ENCODE peak calls at places on chromosomes 6 and 20, in seven cellular contexts. One of them, this sample, is unnamed.

GRCh38 chr6:157761331-157761921 is 61.6 kb upstream of the SNX9 start:
- DNase-seq in GM10248: peak; percentile 43
- DNase-seq in cardiac fibroblast: peak; percentile 84
- DNase-seq in heart right ventricle: no peak
- DNase-seq in cardiac muscle cell: no peak
- DNase-seq in IMR-90: peak; percentile 76
- DNase-seq in fibroblast of lung: peak; percentile 83
- DNase-seq in this sample: no peak

GRCh38 chr6:56595490-56596122 is 47.1 kb downstream of the DST start:
- DNase-seq in cardiac fibroblast: peak; percentile 42
- DNase-seq in GM10248: peak; percentile 32
- DNase-seq in fibroblast of lung: peak; percentile 45
- DNase-seq in heart right ventricle: no peak
- DNase-seq in cardiac muscle cell: peak; percentile 60
- DNase-seq in IMR-90: peak; percentile 30
- DNase-seq in this sample: peak; percentile 30

GRCh38 chr6:13135152-13135551 is 193.2 kb downstream of the TBC1D7 start:
- DNase-seq in fibroblast of lung: no peak
- DNase-seq in GM10248: no peak
- DNase-seq in cardiac fibroblast: no peak
- DNase-seq in cardiac muscle cell: no peak
- DNase-seq in IMR-90: no peak
- DNase-seq in heart right ventricle: no peak
- DNase-seq in this sample: no peak

GRCh38 chr6:46414398-46414797 is 76.9 kb downstream of the RCAN2 start:
- DNase-seq in IMR-90: no peak
- DNase-seq in fibroblast of lung: no peak
- DNase-seq in cardiac fibroblast: no peak
- DNase-seq in GM10248: no peak
- DNase-seq in cardiac muscle cell: no peak
- DNase-seq in heart right ventricle: no peak
- DNase-seq in this sample: no peak

GRCh38 chr6:150056156-150056555 is 12.8 kb downstream of the ULBP3 start:
- DNase-seq in IMR-90: no peak
- DNase-seq in cardiac muscle cell: no peak
- DNase-seq in heart right ventricle: no peak
- DNase-seq in fibroblast of lung: no peak
- DNase-seq in cardiac fibroblast: no peak
- DNase-seq in GM10248: no peak
- DNase-seq in this sample: no peak

GRCh38 chr20:6959900-6960312 is 192.4 kb downstream of the BMP2 start:
- DNase-seq in fibroblast of lung: peak; percentile 86
- DNase-seq in heart right ventricle: no peak
- DNase-seq in IMR-90: no peak
- DNase-seq in GM10248: no peak
- DNase-seq in cardiac fibroblast: peak; percentile 16
- DNase-seq in cardiac muscle cell: no peak
- DNase-seq in this sample: no peak

GRCh38 chr6:99432877-99433276 is 7.8 kb upstream of the PNISR start:
- DNase-seq in cardiac muscle cell: no peak
- DNase-seq in heart right ventricle: no peak
- DNase-seq in GM10248: no peak
- DNase-seq in IMR-90: no peak
- DNase-seq in cardiac fibroblast: no peak
- DNase-seq in fibroblast of lung: no peak
- DNase-seq in this sample: no peak

GRCh38 chr20:11676618-11677289 is 240.9 kb upstream of the BTBD3 start:
- DNase-seq in GM10248: peak; percentile 32
- DNase-seq in IMR-90: peak; percentile 42
- DNase-seq in heart right ventricle: peak; percentile 46
- DNase-seq in cardiac fibroblast: peak; percentile 64
- DNase-seq in cardiac muscle cell: peak; percentile 67
- DNase-seq in fibroblast of lung: peak; percentile 52
- DNase-seq in this sample: peak; percentile 86

GRCh38 chr6:116101298-116101718 is 655 bp downstream of the NT5DC1 start:
- DNase-seq in heart right ventricle: no peak
- DNase-seq in GM10248: no peak
- DNase-seq in cardiac muscle cell: no peak
- DNase-seq in fibroblast of lung: no peak
- DNase-seq in IMR-90: no peak
- DNase-seq in cardiac fibroblast: no peak
- DNase-seq in this sample: no peak

GRCh38 chr6:107787589-107787960 is 36.5 kb downstream of the SCML4 start:
- DNase-seq in IMR-90: no peak
- DNase-seq in heart right ventricle: no peak
- DNase-seq in fibroblast of lung: no peak
- DNase-seq in GM10248: no peak
- DNase-seq in cardiac muscle cell: no peak
- DNase-seq in cardiac fibroblast: no peak
- DNase-seq in this sample: no peak

GRCh38 chr6:166145751-166146150 is 21.9 kb downstream of the TBXT start:
- DNase-seq in GM10248: no peak
- DNase-seq in cardiac muscle cell: no peak
- DNase-seq in heart right ventricle: no peak
- DNase-seq in cardiac fibroblast: peak; percentile 10
- DNase-seq in fibroblast of lung: no peak
- DNase-seq in IMR-90: no peak
- DNase-seq in this sample: no peak

GRCh38 chr6:140052757-140053729 is 678.6 kb upstream of the CITED2 start:
- DNase-seq in heart right ventricle: no peak
- DNase-seq in GM10248: no peak
- DNase-seq in cardiac muscle cell: peak; percentile 26
- DNase-seq in fibroblast of lung: peak; percentile 55
- DNase-seq in IMR-90: peak; percentile 59
- DNase-seq in cardiac fibroblast: peak; percentile 88
- DNase-seq in this sample: no peak

GRCh38 chr20:3218307-3218988 is 9.2 kb downstream of the ITPA start:
- DNase-seq in cardiac fibroblast: peak; percentile 37
- DNase-seq in IMR-90: no peak
- DNase-seq in cardiac muscle cell: peak; percentile 60
- DNase-seq in GM10248: peak; percentile 87
- DNase-seq in fibroblast of lung: peak; percentile 14
- DNase-seq in heart right ventricle: peak; percentile 72
- DNase-seq in this sample: peak; percentile 88

GRCh38 chr6:69974193-69974592 is 107.8 kb downstream of the COL19A1 start:
- DNase-seq in GM10248: no peak
- DNase-seq in cardiac muscle cell: peak; percentile 76
- DNase-seq in heart right ventricle: no peak
- DNase-seq in cardiac fibroblast: peak; percentile 73
- DNase-seq in fibroblast of lung: peak; percentile 43
- DNase-seq in IMR-90: peak; percentile 11
- DNase-seq in this sample: no peak

GRCh38 chr6:135753196-135753595 is 98.3 kb upstream of the PDE7B start:
- DNase-seq in fibroblast of lung: no peak
- DNase-seq in heart right ventricle: no peak
- DNase-seq in IMR-90: no peak
- DNase-seq in GM10248: no peak
- DNase-seq in cardiac muscle cell: no peak
- DNase-seq in cardiac fibroblast: no peak
- DNase-seq in this sample: no peak

GRCh38 chr20:46400828-46401477 is 5.5 kb downstream of the ELMO2 start:
- DNase-seq in cardiac muscle cell: no peak
- DNase-seq in heart right ventricle: no peak
- DNase-seq in GM10248: no peak
- DNase-seq in fibroblast of lung: peak; percentile 67
- DNase-seq in IMR-90: peak; percentile 46
- DNase-seq in cardiac fibroblast: peak; percentile 38
- DNase-seq in this sample: no peak

GRCh38 chr20:1469925-1470571 is 3.4 kb upstream of the NSFL1C start:
- DNase-seq in heart right ventricle: peak; percentile 68
- DNase-seq in cardiac muscle cell: peak; percentile 83
- DNase-seq in IMR-90: peak; percentile 100
- DNase-seq in cardiac fibroblast: peak; percentile 100
- DNase-seq in fibroblast of lung: peak; percentile 99
- DNase-seq in GM10248: peak; percentile 54
- DNase-seq in this sample: peak; percentile 87

GRCh38 chr6:13762648-13763441 is 51.2 kb upstream of the RANBP9 start:
- DNase-seq in cardiac muscle cell: no peak
- DNase-seq in cardiac fibroblast: peak; percentile 80
- DNase-seq in GM10248: no peak
- DNase-seq in fibroblast of lung: peak; percentile 97
- DNase-seq in IMR-90: peak; percentile 90
- DNase-seq in heart right ventricle: no peak
- DNase-seq in this sample: no peak

DNA sequence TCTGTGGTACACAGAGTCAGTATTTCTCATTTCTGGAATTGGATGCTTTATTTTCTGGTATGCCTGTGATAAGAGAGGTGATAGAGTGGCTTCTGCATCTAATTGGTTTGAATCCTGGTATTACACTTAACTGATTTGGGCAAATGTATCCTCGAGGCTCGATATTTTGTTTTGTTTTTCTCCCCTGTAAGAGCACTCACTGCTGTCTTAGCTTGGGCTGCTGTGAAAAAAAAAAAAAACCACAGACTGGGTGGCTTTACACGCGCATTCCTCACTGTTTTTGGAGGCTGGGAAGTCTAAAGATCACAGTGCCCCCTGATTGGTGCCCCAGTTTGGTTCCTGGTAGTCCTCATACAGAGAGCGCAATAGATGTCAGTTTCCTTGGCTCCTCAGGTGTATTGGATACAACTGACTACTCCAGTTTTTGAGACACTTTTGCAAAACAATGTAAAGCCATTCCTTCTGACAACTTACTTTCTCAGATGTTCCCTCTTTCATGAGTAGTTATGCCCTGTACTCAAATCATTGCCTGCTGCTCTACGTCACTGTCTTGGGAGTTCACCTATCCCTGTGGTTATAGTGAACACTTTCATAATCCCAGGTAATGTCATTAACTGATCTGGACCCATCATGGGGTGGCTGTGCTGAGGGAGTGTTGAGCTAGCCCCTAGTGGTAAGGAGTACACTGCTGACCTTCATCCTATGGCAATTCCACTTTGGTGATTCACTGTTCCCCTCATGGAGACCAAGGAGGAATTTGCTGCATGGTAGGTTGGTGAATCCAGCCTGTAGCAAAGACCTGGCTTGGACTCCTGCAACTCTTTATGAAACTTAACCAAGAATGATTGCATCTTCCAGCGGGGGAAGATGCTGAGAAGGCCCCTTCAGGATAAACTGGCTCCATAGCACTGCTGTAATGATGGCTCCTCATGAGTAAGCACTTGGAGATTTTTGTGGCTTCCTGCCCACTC is 3.5 kb upstream of the ACAT2 start:
- DNase-seq in cardiac fibroblast: peak; percentile 66
- DNase-seq in fibroblast of lung: no peak
- DNase-seq in GM10248: no peak
- DNase-seq in cardiac muscle cell: no peak
- DNase-seq in heart right ventricle: no peak
- DNase-seq in IMR-90: peak; percentile 81
- DNase-seq in this sample: no peak
- TF ChIP-seq CTCF in cardiac fibroblast: peak; percentile 28
- TF ChIP-seq CTCF in fibroblast of lung: no peak
- TF ChIP-seq CTCF in GM10248: no peak
- TF ChIP-seq CTCF in cardiac muscle cell: peak; percentile 9
- TF ChIP-seq CTCF in heart right ventricle: no peak
- TF ChIP-seq CTCF in IMR-90: peak; percentile 27
- TF ChIP-seq CTCF in this sample: no peak

DNA sequence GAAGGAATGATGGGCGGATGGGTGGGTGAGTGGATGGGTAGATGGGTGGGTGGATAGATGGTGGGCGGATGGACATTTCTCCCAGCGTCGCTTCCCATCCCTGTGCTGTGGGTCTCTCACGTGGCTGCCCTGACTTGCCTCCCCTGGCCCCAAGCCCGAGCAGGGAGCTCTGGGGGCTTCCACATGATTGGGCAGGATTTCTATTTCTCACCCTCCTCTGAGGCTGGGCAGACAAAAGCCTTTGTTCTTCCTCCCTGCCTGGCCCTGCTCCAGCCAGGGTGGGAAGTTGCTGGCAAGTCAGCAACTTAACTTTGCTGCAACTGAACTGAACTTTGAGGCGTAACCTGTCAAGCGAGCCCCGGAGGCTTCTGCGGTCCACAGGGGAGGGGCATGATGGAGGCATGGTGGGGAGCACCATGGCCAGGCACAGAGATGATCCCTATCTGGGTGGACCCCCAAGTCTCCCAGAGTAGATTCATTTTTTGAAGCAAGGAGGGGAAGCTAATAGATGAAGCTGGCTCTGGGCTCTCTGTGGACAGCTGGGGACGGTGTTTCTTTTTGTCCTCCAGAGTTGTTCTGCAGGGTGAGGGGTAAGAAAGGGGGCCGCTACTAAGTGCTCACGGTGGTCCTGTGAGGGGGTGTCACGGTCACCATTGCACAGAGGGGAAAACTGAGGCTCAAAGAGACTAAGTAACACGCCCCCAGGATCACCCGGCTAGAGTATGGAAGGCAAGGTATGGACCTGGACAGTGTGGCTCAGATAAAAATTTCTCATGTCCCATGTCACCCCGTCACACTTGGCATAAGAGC is 140.1 kb downstream of the CEBPB start:
- DNase-seq in cardiac fibroblast: no peak
- DNase-seq in fibroblast of lung: no peak
- DNase-seq in heart right ventricle: no peak
- DNase-seq in cardiac muscle cell: no peak
- DNase-seq in IMR-90: no peak
- DNase-seq in GM10248: no peak
- DNase-seq in this sample: no peak
- TF ChIP-seq CTCF in cardiac fibroblast: no peak
- TF ChIP-seq CTCF in fibroblast of lung: no peak
- TF ChIP-seq CTCF in heart right ventricle: no peak
- TF ChIP-seq CTCF in cardiac muscle cell: no peak
- TF ChIP-seq CTCF in IMR-90: no peak
- TF ChIP-seq CTCF in GM10248: no peak
- TF ChIP-seq CTCF in this sample: no peak

DNA sequence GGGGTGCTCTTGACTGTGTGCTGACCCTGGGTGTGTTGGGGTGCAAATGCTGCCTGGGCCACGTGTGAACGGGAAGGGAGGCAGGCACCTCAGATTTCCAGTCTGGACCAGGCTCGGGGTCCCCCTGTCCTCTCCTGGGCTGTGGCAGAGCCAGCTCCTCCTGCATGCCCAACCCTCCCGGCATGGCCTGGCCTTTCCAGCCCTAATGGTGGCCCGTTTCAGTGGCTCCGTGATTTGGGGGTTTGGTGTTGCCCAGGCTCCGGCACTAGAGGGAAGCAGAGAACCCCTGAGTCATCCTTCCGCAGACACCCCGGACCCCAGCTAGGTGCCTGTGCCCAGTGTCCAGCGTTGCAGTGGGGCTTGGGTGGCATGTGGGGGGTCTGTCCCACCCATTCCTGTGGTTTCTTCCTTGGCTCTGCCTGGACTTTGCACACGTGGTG is 9.1 kb downstream of the RBM38 start:
- DNase-seq in heart right ventricle: no peak
- DNase-seq in cardiac muscle cell: no peak
- DNase-seq in fibroblast of lung: no peak
- DNase-seq in IMR-90: no peak
- DNase-seq in cardiac fibroblast: no peak
- DNase-seq in GM10248: peak; percentile 75
- DNase-seq in this sample: no peak
- TF ChIP-seq CTCF in heart right ventricle: peak; percentile 20
- TF ChIP-seq CTCF in cardiac muscle cell: no peak
- TF ChIP-seq CTCF in fibroblast of lung: no peak
- TF ChIP-seq CTCF in IMR-90: no peak
- TF ChIP-seq CTCF in cardiac fibroblast: no peak
- TF ChIP-seq CTCF in GM10248: peak; percentile 37
- TF ChIP-seq CTCF in this sample: no peak

DNA sequence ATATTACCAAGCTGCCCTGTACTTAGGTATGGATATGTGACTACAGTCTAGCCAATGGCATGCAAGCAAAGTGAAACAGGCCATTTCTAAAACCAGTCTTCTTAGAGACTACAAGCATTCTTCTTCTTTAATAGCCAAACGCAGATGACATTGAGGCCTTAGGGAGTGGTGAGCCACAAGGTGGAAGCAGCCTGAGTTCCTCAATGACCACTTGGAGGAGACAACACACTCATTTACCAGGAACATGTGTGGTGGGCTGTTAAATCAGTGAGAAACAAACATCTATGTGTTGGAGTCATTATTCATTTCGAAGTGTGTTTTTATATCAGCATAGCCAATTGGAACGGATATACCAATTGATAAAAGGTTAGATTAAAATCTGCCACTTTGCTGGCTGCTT is 122.0 kb downstream of the GFRAL start:
- DNase-seq in GM10248: no peak
- DNase-seq in fibroblast of lung: peak; percentile 42
- DNase-seq in heart right ventricle: no peak
- DNase-seq in cardiac fibroblast: no peak
- DNase-seq in IMR-90: no peak
- DNase-seq in cardiac muscle cell: peak; percentile 41
- DNase-seq in this sample: no peak
- TF ChIP-seq CTCF in GM10248: no peak
- TF ChIP-seq CTCF in fibroblast of lung: peak; percentile 40
- TF ChIP-seq CTCF in heart right ventricle: no peak
- TF ChIP-seq CTCF in cardiac fibroblast: no peak
- TF ChIP-seq CTCF in IMR-90: no peak
- TF ChIP-seq CTCF in cardiac muscle cell: no peak
- TF ChIP-seq CTCF in this sample: no peak

This sample was measured in glutamatergic neuron.